ENCODE peak calls at places on chromosome 11, in six cellular contexts. W is Caki2; L is activated CD4-positive, alpha-beta T cell treated with anti-CD3 and anti-CD28 coated beads, Interleukin-2, amount 50 U/mL, for 24 hours; S is GF-D8; V is HTR-8/SVneo; A is T47D. Y is an unnamed sample.

GRCh38 chr11:1674194-1674878 is 22.7 kb upstream of the KRTAP5-6 start:
- DNase-seq in A (no peak), V (no peak), W (no peak), L (no peak), S (no peak), Y (no peak)

GRCh38 chr11:65559951-65560537 is 1.9 kb upstream of the LTBP3 start:
- DNase-seq in A (no peak), S (no peak), L (no peak), W (peak), V (peak), Y (no peak)

GRCh38 chr11:67441731-67442401 is 1.4 kb downstream of the CORO1B start:
- DNase-seq in S (no peak), L (no peak), W (no peak), V (no peak), A (no peak), Y (no peak)

GRCh38 chr11:126669416-126669815 is 313.9 kb downstream of the ST3GAL4 start:
- DNase-seq in S (no peak), V (no peak), L (no peak), W (no peak), A (no peak), Y (no peak)

GRCh38 chr11:60905551-60906113 is 753 bp downstream of the PRPF19 start:
- DNase-seq in L (no peak), A (no peak), V (no peak), S (no peak), W (peak), Y (no peak)

GRCh38 chr11:125262194-125262824 is 97.8 kb downstream of the PKNOX2 start:
- DNase-seq in W (no peak), S (no peak), V (no peak), A (no peak), L (no peak), Y (no peak)

GRCh38 chr11:94869186-94869585 is 101.0 kb downstream of the AMOTL1 start:
- DNase-seq in A (no peak), S (no peak), V (no peak), W (no peak), L (no peak), Y (no peak)

GRCh38 chr11:68365943-68366435 is 53.6 kb downstream of the LRP5 start:
- DNase-seq in V (no peak), L (no peak), W (no peak), A (no peak), S (no peak), Y (no peak)

GRCh38 chr11:72007089-72007476 is 8.4 kb downstream of the IL18BP start:
- DNase-seq in L (no peak), S (no peak), V (no peak), W (no peak), A (no peak), Y (no peak)

GRCh38 chr11:82229346-82229745 is 504.3 kb downstream of the FAM181B start:
- DNase-seq in S (no peak), A (peak), V (no peak), W (peak), L (no peak), Y (no peak)

GRCh38 chr11:1460396-1460795 is 26.2 kb downstream of the MOB2 start:
- DNase-seq in A (no peak), W (no peak), L (no peak), V (no peak), S (no peak), Y (no peak)

GRCh38 chr11:107916671-107917241 is 11.5 kb upstream of the RAB39A start:
- DNase-seq in L (no peak), W (no peak), A (no peak), S (no peak), V (peak), Y (peak)

GRCh38 chr11:130624946-130625345 is 176.5 kb downstream of the ADAMTS15 start:
- DNase-seq in V (no peak), S (no peak), W (no peak), A (no peak), L (no peak), Y (no peak)

GRCh38 chr11:36455658-36456111 is 54.4 kb downstream of the TRAF6 start:
- DNase-seq in W (peak), A (no peak), S (peak), L (no peak), V (peak), Y (peak)

GRCh38 chr11:75471134-75471943 is 38.3 kb upstream of the KLHL35 start:
- DNase-seq in W (peak), V (no peak), A (no peak), L (no peak), S (no peak), Y (no peak)

GRCh38 chr11:47184711-47185304 is 1.4 kb downstream of the PACSIN3 start:
- DNase-seq in A (peak), S (no peak), V (no peak), L (no peak), W (no peak), Y (no peak)

GRCh38 chr11:118623291-118623655 is 15.9 kb downstream of the PHLDB1 start:
- DNase-seq in A (peak), L (no peak), V (peak), W (peak), S (no peak), Y (no peak)

GRCh38 chr11:121023848-121024751 is at the start of gene TBCEL:
- DNase-seq in W (peak), L (peak), V (peak), A (peak), S (peak), Y (peak)

GRCh38 chr11:2263724-2264360 is 6.5 kb downstream of the ASCL2 start:
- DNase-seq in V (no peak), L (no peak), A (no peak), W (no peak), S (no peak), Y (no peak)

GRCh38 chr11:76670475-76671235 is at the start of gene LRRC32:
- DNase-seq in A (no peak), L (no peak), W (no peak), S (no peak), V (no peak), Y (no peak)

GRCh38 chr11:14414470-14415461 is 55.8 kb upstream of the RRAS2 start:
- DNase-seq in A (no peak), W (peak), L (peak), V (no peak), S (no peak), Y (no peak)

GRCh38 chr11:76752321-76753175 is 30.6 kb upstream of the TSKU start:
- DNase-seq in V (no peak), S (no peak), L (no peak), W (no peak), A (no peak), Y (no peak)

GRCh38 chr11:61505640-61506155 is 2.9 kb upstream of the LRRC10B start:
- DNase-seq in V (no peak), S (no peak), A (no peak), W (no peak), L (no peak), Y (no peak)

GRCh38 chr11:1292644-1293618 is 16.5 kb downstream of the TOLLIP start:
- DNase-seq in S (no peak), A (no peak), L (no peak), V (no peak), W (no peak), Y (no peak)

GRCh38 chr11:117840881-117841581 is 16.5 kb upstream of the FXYD2 start:
- DNase-seq in S (no peak), A (no peak), L (no peak), V (no peak), W (no peak), Y (no peak)

GRCh38 chr11:60345489-60345888 is 18.4 kb downstream of the MS4A6E start:
- DNase-seq in W (no peak), A (no peak), S (no peak), V (no peak), L (no peak), Y (peak)

GRCh38 chr11:1259076-1259461 is 36.2 kb downstream of the MUC5B start:
- DNase-seq in V (no peak), A (no peak), W (no peak), S (no peak), L (no peak), Y (no peak)

GRCh38 chr11:123061403-123062157 is at the start of gene HSPA8:
- DNase-seq in V (no peak), W (no peak), A (no peak), S (peak), L (peak), Y (peak)

GRCh38 chr11:1827095-1827797 is 7.5 kb upstream of the SYT8 start:
- DNase-seq in A (peak), W (peak), S (no peak), V (peak), L (no peak), Y (no peak)

GRCh38 chr11:14373941-14374646 is 15.1 kb upstream of the RRAS2 start:
- DNase-seq in W (no peak), V (no peak), A (no peak), L (no peak), S (no peak), Y (no peak)

GRCh38 chr11:62472063-62472884 is 53.4 kb downstream of the SCGB1A1 start:
- DNase-seq in A (no peak), S (no peak), L (no peak), W (peak), V (peak), Y (no peak)

GRCh38 chr11:47856186-47856585 is 8.0 kb upstream of the NUP160 start:
- DNase-seq in A (no peak), L (no peak), S (no peak), V (no peak), W (no peak), Y (no peak)

GRCh38 chr11:74001822-74002286 is 7.0 kb downstream of the UCP3 start:
- DNase-seq in L (no peak), V (no peak), W (no peak), S (no peak), A (no peak), Y (no peak)

GRCh38 chr11:111944139-111944538 is 7.0 kb downstream of the DIXDC1 start:
- DNase-seq in S (no peak), W (peak), L (no peak), A (no peak), V (no peak), Y (no peak)

GRCh38 chr11:113574586-113574985 is 99.4 kb upstream of the DRD2 start:
- DNase-seq in V (no peak), A (no peak), S (no peak), L (no peak), W (no peak), Y (no peak)

GRCh38 chr11:84594602-84595001 is 1032.5 kb downstream of the DLG2 start:
- DNase-seq in V (no peak), S (no peak), L (no peak), A (no peak), W (peak), Y (no peak)

GRCh38 chr11:96942855-96943254 is 553.0 kb downstream of the JRKL start:
- DNase-seq in V (no peak), S (no peak), A (no peak), L (no peak), W (no peak), Y (no peak)

GRCh38 chr11:126766425-126766824 is 234.1 kb downstream of the KIRREL3 start:
- DNase-seq in A (no peak), W (no peak), S (no peak), L (no peak), V (no peak), Y (no peak)

GRCh38 chr11:45919806-45920530 is 2.3 kb upstream of the PEX16 start:
- DNase-seq in S (no peak), W (no peak), L (no peak), V (no peak), A (no peak), Y (no peak)

Y was measured in HL-60.